ENCODE peak calls at places on chromosomes 11 and 22, in nine cellular contexts. D is stomach, U is H54, B is heart left ventricle, O is right lobe of liver, E is GM12892, W is body of pancreas, P is esophagus muscularis mucosa, M is A549. Y is an unnamed sample.

GRCh38 chr11:115670538-115671200 is 166.5 kb upstream of the CADM1 start:
- DNase-seq in U (no peak), D (no peak), M (no peak), E (no peak), P (no peak), B (no peak), W (no peak), O (no peak), Y (peak)

GRCh38 chr11:55942785-55943392 is 6.7 kb upstream of the OR5I1 start:
- DNase-seq in P (no peak), D (no peak), E (no peak), U (no peak), O (no peak), B (no peak), M (peak), W (peak), Y (no peak)

GRCh38 chr22:49658902-49659280 is 168.8 kb downstream of the BRD1 start:
- DNase-seq in U (no peak), W (no peak), E (no peak), D (no peak), O (peak), P (no peak), M (no peak), B (no peak), Y (no peak)

GRCh38 chr11:117953029-117953671 is 23.9 kb upstream of the TMPRSS13 start:
- DNase-seq in U (no peak), O (no peak), P (no peak), E (no peak), W (no peak), M (no peak), D (no peak), B (no peak), Y (no peak)

GRCh38 chr11:76756341-76756771 is 26.8 kb upstream of the TSKU start:
- DNase-seq in D (no peak), P (no peak), U (no peak), B (no peak), W (no peak), E (no peak), O (no peak), M (no peak), Y (no peak)

GRCh38 chr11:114154271-114155047 is 94.9 kb downstream of the ZBTB16 start:
- DNase-seq in P (no peak), W (peak), O (peak), B (no peak), D (no peak), E (no peak), U (no peak), M (no peak), Y (peak)

GRCh38 chr11:46446343-46446751 is 54.8 kb upstream of the CHRM4 start:
- DNase-seq in O (no peak), U (no peak), W (no peak), M (no peak), P (no peak), D (no peak), E (no peak), B (no peak), Y (no peak)

GRCh38 chr22:21450858-21451331 is 16.3 kb upstream of the TMEM191C start:
- DNase-seq in E (no peak), B (no peak), W (no peak), U (no peak), P (no peak), D (peak), O (peak), M (no peak), Y (no peak)

GRCh38 chr11:47480762-47481161 is 31.8 kb upstream of the RAPSN start:
- DNase-seq in U (no peak), B (no peak), W (no peak), E (no peak), P (no peak), D (no peak), O (no peak), M (no peak), Y (peak)

GRCh38 chr22:23218867-23219251 is 38.5 kb downstream of the BCR start:
- DNase-seq in E (no peak), U (no peak), P (no peak), M (no peak), W (peak), B (peak), O (no peak), D (peak), Y (peak)

GRCh38 chr11:33445761-33446161 is 188.6 kb downstream of the HIPK3 start:
- DNase-seq in P (peak), O (no peak), D (no peak), M (peak), B (no peak), E (no peak), U (no peak), W (no peak), Y (no peak)

GRCh38 chr11:120694706-120695105 is 183.2 kb downstream of the GRIK4 start:
- DNase-seq in U (no peak), O (no peak), M (no peak), E (no peak), P (no peak), W (no peak), B (no peak), D (no peak), Y (no peak)

DNA sequence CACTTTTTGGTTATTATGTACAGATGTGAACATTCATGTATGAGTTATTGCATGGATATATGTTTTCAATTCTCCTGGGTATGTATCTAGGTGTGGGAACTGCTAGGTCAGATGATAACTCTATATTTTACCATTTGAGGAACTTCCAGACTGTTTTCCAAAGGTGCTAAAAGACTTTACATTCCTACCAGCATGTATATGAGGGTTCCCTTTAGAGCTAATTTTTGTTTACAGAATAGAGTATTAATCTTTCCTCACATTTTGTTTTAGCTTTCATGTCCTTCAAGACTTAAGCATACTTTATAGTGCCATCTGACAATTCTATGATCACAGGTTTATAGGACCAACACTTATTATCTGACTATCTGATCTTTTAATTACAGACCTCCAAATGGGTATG is 59.6 kb downstream of the HIRA start:
- DNase-seq in D (no peak), W (no peak), M (no peak), U (no peak), B (no peak), P (no peak), O (no peak), E (no peak), Y (no peak)
- TF ChIP-seq POLR2A in D (no peak), W (no peak), M (no peak), U (no peak), B (no peak), P (no peak), O (no peak), E (no peak), Y (no peak)

GRCh38 chr11:43984039-43984438 is 41.6 kb downstream of the C11orf96 start:
- DNase-seq in B (no peak), M (no peak), D (no peak), U (no peak), E (no peak), P (no peak), O (no peak), W (no peak), Y (no peak)
- TF ChIP-seq POLR2A in B (no peak), M (no peak), D (no peak), U (no peak), E (no peak), P (no peak), O (no peak), W (no peak), Y (no peak)

DNA sequence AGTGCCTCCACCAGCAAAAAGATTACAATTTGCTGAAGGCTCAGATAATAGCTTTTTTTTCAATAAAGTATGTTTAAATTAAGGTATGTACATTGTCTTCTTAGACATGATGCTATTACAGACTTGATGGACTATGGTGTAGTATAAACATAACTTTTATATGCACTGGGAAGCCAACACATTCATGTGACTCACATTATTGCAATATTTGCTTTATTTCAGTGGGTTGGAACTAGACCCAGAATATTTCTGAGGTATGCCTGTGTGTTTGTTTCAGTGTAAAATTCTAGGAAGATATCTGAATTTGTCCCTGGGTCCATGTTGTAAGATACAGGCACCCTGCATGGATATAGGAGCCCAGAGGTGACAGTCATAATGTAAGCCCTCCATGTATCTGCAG is 120.0 kb upstream of the BDNF start:
- DNase-seq in U (no peak), D (no peak), M (no peak), B (no peak), W (no peak), E (no peak), P (peak), O (no peak), Y (no peak)
- TF ChIP-seq POLR2A in U (no peak), D (no peak), M (no peak), B (no peak), W (no peak), E (no peak), P (no peak), O (no peak), Y (no peak)

DNA sequence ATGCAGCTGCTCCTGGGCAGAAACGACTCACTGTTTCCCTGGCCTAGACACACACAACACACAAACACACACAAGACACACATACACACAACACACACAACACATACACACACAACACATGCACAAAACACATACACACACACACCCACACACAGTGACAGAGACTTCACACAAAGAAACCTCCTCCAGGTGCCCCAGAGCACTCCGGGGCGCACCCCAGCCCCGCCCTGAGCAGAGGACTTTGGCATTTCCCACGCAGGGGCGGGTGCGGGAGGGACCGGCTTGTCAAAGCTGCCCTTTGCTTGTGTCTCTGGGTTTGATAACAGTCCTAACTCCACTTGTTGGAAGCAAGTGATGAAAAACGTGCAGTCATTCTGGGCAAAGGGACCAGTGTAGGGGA is 6.5 kb downstream of the APOBEC3A start:
- DNase-seq in B (no peak), M (peak), E (no peak), P (no peak), O (no peak), D (peak), W (peak), U (no peak), Y (peak)
- TF ChIP-seq POLR2A in B (no peak), M (no peak), E (no peak), P (no peak), O (no peak), D (no peak), W (no peak), U (no peak), Y (no peak)

GRCh38 chr22:19479358-19480172 is at the start of gene CDC45:
- DNase-seq in W (peak), D (peak), U (peak), B (peak), M (peak), O (peak), P (peak), E (peak), Y (peak)
- TF ChIP-seq POLR2A in W (no peak), D (no peak), U (no peak), B (no peak), M (no peak), O (no peak), P (no peak), E (peak), Y (no peak)

GRCh38 chr11:128695539-128696221 is 1.8 kb downstream of the FLI1 start:
- DNase-seq in P (no peak), M (no peak), D (no peak), O (no peak), B (no peak), U (no peak), W (peak), E (no peak), Y (no peak)
- TF ChIP-seq POLR2A in P (no peak), M (no peak), D (no peak), O (peak), B (no peak), U (no peak), W (no peak), E (peak), Y (no peak)

GRCh38 chr11:104661901-104662300 is 236.4 kb downstream of the CASP12 start:
- DNase-seq in E (no peak), W (no peak), P (no peak), D (no peak), O (no peak), B (no peak), U (no peak), M (no peak), Y (no peak)

GRCh38 chr11:104663190-104664140 is 234.8 kb downstream of the CASP12 start:
- DNase-seq in U (no peak), P (no peak), D (no peak), M (peak), O (no peak), B (no peak), E (no peak), W (no peak), Y (no peak)

GRCh38 chr11:104658177-104658576 is 240.1 kb downstream of the CASP12 start:
- DNase-seq in P (no peak), M (no peak), U (no peak), E (no peak), D (no peak), O (no peak), W (no peak), B (no peak), Y (no peak)

GRCh38 chr11:104665631-104666030 is 232.6 kb downstream of the CASP12 start:
- DNase-seq in D (no peak), B (no peak), U (no peak), M (no peak), O (no peak), P (no peak), W (no peak), E (no peak), Y (no peak)

DNA sequence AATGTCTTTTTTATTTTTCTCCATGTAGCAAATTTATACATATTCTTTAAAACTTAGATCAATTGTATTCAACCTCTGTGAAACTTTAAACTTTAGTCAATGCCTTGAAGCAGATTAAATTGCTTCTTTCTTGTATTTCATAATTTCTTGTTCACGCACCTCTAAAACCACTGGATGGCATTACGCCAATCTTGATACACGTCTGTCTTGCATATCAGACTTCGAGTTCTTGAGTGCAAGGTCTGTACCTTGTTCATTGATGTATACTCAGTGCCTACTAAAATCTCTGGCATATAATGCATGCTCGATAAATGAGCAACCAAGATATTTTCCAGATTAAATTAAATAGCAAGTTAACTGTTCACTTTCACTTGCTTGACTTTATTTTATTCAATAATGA is 236.8 kb downstream of the CASP12 start:
- DNase-seq in U (no peak), O (no peak), B (no peak), D (no peak), W (no peak), E (no peak), P (no peak), M (no peak), Y (no peak)
- TF ChIP-seq POLR2A in U (no peak), O (no peak), B (no peak), D (no peak), W (no peak), E (no peak), P (no peak), M (no peak), Y (no peak)

DNA sequence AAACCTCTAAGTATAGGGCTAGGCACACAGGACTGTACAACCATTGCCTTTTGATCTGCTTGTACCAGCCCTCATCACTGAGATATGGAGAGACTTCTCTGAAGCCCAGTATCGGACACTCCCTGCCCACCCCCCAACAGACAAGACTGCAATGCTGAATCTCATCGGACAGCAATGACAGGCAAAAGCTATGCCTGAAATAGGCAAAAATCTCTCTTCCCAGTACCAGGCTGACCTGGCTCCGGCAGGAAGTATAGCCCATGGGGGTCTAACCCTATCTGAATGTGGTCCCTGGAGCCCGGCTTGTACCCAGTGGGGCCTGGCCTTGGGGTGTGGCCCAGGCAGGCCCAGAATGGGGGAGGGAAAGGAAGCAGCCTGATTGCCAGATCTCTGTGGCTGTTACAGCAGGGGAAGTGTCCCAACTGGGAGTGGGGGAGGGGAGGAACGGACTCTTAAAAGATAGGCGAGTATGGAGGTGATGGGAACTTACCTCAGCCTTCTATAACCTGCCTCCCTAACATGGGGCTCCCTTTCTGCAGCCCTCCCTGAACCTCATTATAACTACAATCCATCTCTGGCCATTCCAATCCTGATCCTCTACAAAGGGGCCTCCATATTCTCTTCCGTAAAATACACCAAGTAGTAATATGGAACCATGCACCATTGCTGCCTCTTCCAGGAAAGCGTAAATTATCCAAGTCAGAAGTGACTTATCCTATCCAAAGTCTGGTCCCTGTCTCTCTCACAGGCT is 6.2 kb downstream of the RHOG start:
- DNase-seq in O (peak), W (peak), E (no peak), U (no peak), M (no peak), B (no peak), P (no peak), D (peak), Y (no peak)
- TF ChIP-seq POLR2A in O (no peak), W (no peak), E (no peak), U (no peak), M (no peak), B (no peak), P (no peak), D (no peak), Y (no peak)